ENCODE peak calls at places on chromosomes 2 and 18, in four cellular contexts. E is endodermal cell, K is endothelial cell of umbilical vein, G is body of pancreas. T is an unnamed sample.

GRCh38 chr2:74008761-74009395 is 24.2 kb downstream of the TET3 start:
- DNase-seq in E (peak), K (no peak), G (no peak), T (no peak)

GRCh38 chr2:70388128-70388527 is 86.3 kb upstream of the FAM136A start:
- DNase-seq in E (no peak), K (no peak), G (no peak), T (no peak)

GRCh38 chr2:150097891-150098595 is 389.4 kb downstream of the RND3 start:
- DNase-seq in E (no peak), K (peak), G (no peak), T (no peak)

GRCh38 chr18:78875268-78875997 is 104.2 kb upstream of the SALL3 start:
- DNase-seq in E (peak), K (no peak), G (peak), T (peak)

GRCh38 chr2:67260348-67261277 is 136.5 kb upstream of the ETAA1 start:
- DNase-seq in E (no peak), K (peak), G (peak), T (peak)

GRCh38 chr2:213848631-213849030 is 562.2 kb upstream of the VWC2L start:
- DNase-seq in E (no peak), K (no peak), G (no peak), T (no peak)

GRCh38 chr2:100416939-100417744 is at the start of gene CHST10:
- DNase-seq in E (peak), K (peak), G (peak), T (peak)

GRCh38 chr18:63869374-63869773 is 18.1 kb upstream of the SERPINB2 start:
- DNase-seq in E (no peak), K (no peak), G (no peak), T (no peak)

GRCh38 chr2:15346624-15347023 is 214.5 kb downstream of the NBAS start:
- DNase-seq in E (no peak), K (no peak), G (no peak), T (no peak)

GRCh38 chr2:32008811-32009478 is 1.9 kb downstream of the MEMO1 start:
- DNase-seq in E (no peak), K (peak), G (peak), T (peak)

GRCh38 chr18:35535297-35535696 is 37.5 kb upstream of the INO80C start:
- DNase-seq in E (no peak), K (no peak), G (no peak), T (no peak)

GRCh38 chr2:96625571-96626552 is 12.2 kb downstream of the KANSL3 start:
- DNase-seq in E (no peak), K (peak), G (no peak), T (no peak)

GRCh38 chr2:43130548-43130875 is 95.9 kb downstream of the ZFP36L2 start:
- DNase-seq in E (peak), K (no peak), G (no peak), T (no peak)

GRCh38 chr2:136860443-136860958 is 95.2 kb downstream of the THSD7B start:
- DNase-seq in E (no peak), K (no peak), G (no peak), T (no peak)

GRCh38 chr2:191620144-191620543 is 57.8 kb upstream of the NABP1 start:
- DNase-seq in E (no peak), K (no peak), G (no peak), T (no peak)

GRCh38 chr2:43276517-43276931 is 50.1 kb upstream of the ZFP36L2 start:
- DNase-seq in E (no peak), K (no peak), G (peak), T (peak)

GRCh38 chr2:221478106-221478863 is 93.8 kb downstream of the EPHA4 start:
- DNase-seq in E (peak), K (peak), G (no peak), T (no peak)

GRCh38 chr2:16321872-16322271 is 343.8 kb downstream of the CYRIA start:
- DNase-seq in E (peak), K (no peak), G (no peak), T (no peak)

GRCh38 chr2:236583621-236584203 is 14.1 kb downstream of the ACKR3 start:
- DNase-seq in E (no peak), K (peak), G (no peak), T (no peak)

GRCh38 chr2:11558206-11558886 is 24.5 kb downstream of the GREB1 start:
- DNase-seq in E (peak), K (no peak), G (no peak), T (no peak)

GRCh38 chr2:171600126-171600525 is 77.9 kb downstream of the CYBRD1 start:
- DNase-seq in E (no peak), K (no peak), G (no peak), T (no peak)

GRCh38 chr2:85119900-85120299 is 13.3 kb upstream of the TCF7L1 start:
- DNase-seq in E (peak), K (no peak), G (no peak), T (no peak)

GRCh38 chr2:41962912-41963652 is 84.7 kb upstream of the PKDCC start:
- DNase-seq in E (peak), K (no peak), G (no peak), T (no peak)

GRCh38 chr18:56238576-56238975 is 399.8 kb downstream of the TXNL1 start:
- DNase-seq in E (no peak), K (no peak), G (no peak), T (no peak)

GRCh38 chr2:73901143-73901542 is 8.3 kb downstream of the ACTG2 start:
- DNase-seq in E (no peak), K (no peak), G (no peak), T (no peak)

GRCh38 chr2:171810409-171810993 is 83.5 kb downstream of the SLC25A12 start:
- DNase-seq in E (no peak), K (no peak), G (no peak), T (no peak)

GRCh38 chr2:238498188-238498587 is 71.5 kb downstream of the ASB1 start:
- DNase-seq in E (no peak), K (no peak), G (no peak), T (peak)

GRCh38 chr2:160876029-160876428 is 284.2 kb upstream of the TANK start:
- DNase-seq in E (no peak), K (no peak), G (no peak), T (no peak)

GRCh38 chr2:10911291-10912075 is at the start of gene KCNF1:
- DNase-seq in E (peak), K (peak), G (peak), T (peak)

GRCh38 chr2:240432430-240432819 is 3.0 kb upstream of the GPC1 start:
- DNase-seq in E (peak), K (no peak), G (peak), T (no peak)

DNA sequence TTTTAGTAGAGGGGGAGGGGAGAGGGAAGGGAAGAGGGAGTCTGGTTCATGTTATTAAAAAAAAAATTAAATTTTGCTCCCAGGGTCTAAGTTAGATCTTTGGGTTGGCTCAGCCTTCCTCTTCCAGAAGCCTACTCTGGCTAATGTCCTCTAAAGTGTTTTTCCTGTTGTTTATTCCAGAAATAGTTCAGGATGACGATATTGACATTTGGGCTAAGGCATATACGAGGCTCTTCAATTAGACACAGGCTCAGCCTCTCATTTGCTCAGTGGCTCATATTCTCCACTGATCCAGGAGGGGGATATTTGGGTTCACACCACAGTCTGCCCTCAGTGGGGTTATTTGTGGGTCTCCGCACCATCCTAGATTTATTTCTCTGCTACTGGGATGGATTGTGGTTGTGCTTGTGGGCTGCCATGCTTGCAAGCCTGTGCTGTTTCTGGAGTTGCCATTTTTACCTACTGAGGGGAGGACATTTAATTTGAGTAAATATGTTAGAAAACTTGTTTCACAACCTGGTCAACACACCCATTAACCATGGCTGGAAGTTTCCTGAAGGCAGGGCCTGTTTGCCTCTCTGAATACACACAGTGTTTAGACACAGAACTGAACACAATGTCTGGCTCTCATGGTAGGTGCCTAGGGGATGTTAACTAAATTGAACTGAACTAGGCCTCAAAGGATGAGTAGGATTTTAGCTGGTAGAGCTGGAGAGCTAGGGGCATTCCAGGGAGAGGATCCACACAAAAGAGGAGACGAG is 257.5 kb upstream of the EPAS1 start:
- DNase-seq in E (no peak), K (no peak), G (no peak), T (no peak)
- H3K27ac ChIP-seq in E (no peak), K (no peak), G (no peak), T (no peak)

DNA sequence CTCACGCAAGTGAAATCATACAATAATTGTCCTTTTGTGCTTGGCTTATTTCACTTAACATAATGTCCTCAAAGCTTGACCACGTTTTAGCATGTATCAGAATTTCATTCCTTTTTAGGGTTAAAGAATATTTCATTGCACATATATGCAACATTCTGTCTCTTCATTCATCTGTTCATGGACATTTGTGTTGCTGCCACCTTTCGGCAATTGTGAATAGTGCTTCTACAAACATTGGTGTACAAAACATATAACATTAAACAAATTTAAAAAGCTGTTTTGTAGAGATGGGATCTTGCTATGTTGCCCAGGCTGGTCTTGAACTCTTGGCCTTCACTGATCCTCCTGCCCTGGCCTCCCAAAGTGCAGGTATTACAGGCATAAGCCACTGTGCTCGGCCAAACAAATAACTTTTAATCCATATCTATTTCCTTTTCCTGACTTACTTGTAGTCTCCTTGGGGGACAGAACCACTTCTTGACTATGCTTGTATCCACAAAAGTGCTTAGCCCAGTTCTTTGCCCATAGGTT is 209.3 kb downstream of the SLC4A3 start:
- DNase-seq in E (peak), K (no peak), G (no peak), T (no peak)
- TF ChIP-seq CTCF in E (peak), K (no peak), G (peak), T (no peak)

DNA sequence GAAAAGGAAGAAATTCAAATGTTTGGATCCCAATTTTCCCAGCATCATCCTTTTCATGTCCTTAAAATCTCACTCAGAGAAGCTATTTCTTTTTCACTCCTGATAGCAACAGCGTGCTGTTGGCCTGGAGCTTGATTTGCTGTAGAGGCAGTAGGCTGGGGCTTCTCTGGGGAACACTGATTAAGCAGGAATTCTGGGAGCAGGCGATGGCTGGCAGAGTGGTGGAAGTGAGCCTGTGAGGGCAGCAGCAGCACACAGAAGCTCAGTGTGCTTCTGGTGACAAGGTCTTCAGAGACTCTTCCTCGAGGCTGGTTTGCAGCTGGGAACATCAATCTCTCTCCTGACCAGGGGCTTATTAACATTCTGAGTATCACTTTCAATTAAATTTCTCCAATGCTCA is 284.6 kb downstream of the DPP10 start:
- DNase-seq in E (no peak), K (no peak), G (no peak), T (no peak)
- H3K27ac ChIP-seq in E (no peak), K (no peak), G (no peak), T (no peak)

DNA sequence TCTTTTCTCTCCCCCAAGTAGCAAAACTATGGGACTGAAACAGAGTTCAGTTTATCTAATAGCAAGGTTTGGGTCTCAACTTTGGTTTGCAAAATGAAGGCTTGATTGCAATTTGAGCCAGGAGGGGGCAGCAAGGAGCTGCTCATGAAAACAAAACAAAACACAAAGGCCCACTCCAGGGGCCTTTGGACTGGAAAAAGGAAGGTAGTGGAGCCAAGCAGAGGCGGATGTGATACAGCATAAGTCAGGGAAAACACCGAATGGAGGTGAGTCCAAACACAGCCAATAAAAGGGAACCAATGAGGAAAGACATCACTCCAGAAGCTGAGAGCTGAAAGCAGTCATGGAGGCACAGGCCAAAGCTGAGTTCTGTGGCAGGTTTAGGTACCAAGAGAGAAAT is 799.7 kb upstream of the ACVR2A start:
- DNase-seq in E (peak), K (peak), G (peak), T (peak)
- TF ChIP-seq CTCF in E (peak), K (peak), G (peak), T (peak)

DNA sequence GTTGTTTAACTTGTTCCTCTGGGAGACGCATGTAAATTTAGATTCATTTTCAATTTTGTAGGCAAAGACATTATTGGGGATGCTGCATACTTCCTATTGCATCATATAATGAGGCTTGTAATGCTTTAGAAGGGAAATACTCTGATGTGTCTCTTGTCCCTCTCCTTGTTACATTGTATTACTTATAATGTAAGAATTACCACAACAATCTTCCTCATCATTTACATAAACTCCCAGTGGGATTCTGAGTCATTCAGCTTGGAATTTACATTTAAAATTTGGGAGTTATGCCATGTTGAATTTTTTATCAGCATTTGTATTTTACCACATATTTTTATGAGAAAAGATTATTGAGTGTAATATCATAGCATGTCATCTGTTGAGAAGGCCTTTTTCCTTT is 963.4 kb upstream of the NRXN1 start:
- DNase-seq in E (no peak), K (peak), G (no peak), T (no peak)
- H3K27ac ChIP-seq in E (no peak), K (peak), G (no peak), T (no peak)

DNA sequence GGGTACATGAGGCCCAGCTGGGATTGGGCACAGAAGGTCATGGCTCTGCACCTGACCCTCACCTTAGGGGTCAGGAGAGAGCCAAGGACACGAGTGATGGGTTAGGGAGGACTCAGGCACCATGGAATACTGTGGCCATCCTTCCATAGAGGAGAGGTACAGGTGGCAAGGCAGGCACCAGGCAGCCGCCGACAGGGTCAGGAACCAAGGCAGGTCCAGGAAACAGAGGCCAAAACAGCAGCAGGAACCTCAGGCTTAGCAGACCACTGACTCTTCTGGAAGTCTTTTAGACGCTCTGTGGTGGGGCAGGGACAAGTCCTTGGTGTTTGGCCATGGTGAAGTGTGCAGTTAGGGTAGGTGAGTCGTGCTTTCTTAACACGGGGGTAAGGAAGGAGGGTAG is 128.0 kb downstream of the NEDD4L start:
- DNase-seq in E (peak), K (no peak), G (no peak), T (no peak)
- TF ChIP-seq CTCF in E (no peak), K (no peak), G (no peak), T (no peak)

T was measured in colonic mucosa.